ENCODE peak calls at places on chromosomes 4 and X, in four cellular contexts. One of them, this sample, is unnamed.
A peak's percentile ranks its signal among the peaks of the same experiment; 100 is the strongest.

GRCh38 chr4:187128226-187128625 is 404.6 kb upstream of the FAT1 start:
- DNase-seq in astrocyte of the spinal cord: peak; percentile 74
- DNase-seq in PC-9: no peak
- DNase-seq in upper lobe of right lung: no peak
- DNase-seq in this sample: peak; percentile 76

GRCh38 chr4:48467891-48468290 is 15.3 kb upstream of the SLC10A4 start:
- DNase-seq in PC-9: no peak
- DNase-seq in upper lobe of right lung: no peak
- DNase-seq in astrocyte of the spinal cord: no peak
- DNase-seq in this sample: no peak

GRCh38 chr4:181821039-181822004 is 421.9 kb upstream of the TENM3 start:
- DNase-seq in upper lobe of right lung: no peak
- DNase-seq in astrocyte of the spinal cord: peak; percentile 68
- DNase-seq in PC-9: no peak
- DNase-seq in this sample: peak; percentile 27

GRCh38 chrX:15913161-15913560 is 58.5 kb upstream of the AP1S2 start:
- DNase-seq in upper lobe of right lung: no peak
- DNase-seq in PC-9: no peak
- DNase-seq in astrocyte of the spinal cord: no peak
- DNase-seq in this sample: no peak

GRCh38 chr4:6562931-6563901 is 11.8 kb upstream of the MAN2B2 start:
- DNase-seq in upper lobe of right lung: no peak
- DNase-seq in PC-9: peak; percentile 43
- DNase-seq in astrocyte of the spinal cord: peak; percentile 11
- DNase-seq in this sample: peak; percentile 19

GRCh38 chrX:51798701-51799100 is 55.5 kb downstream of the GSPT2 start:
- DNase-seq in astrocyte of the spinal cord: no peak
- DNase-seq in PC-9: no peak
- DNase-seq in upper lobe of right lung: no peak
- DNase-seq in this sample: no peak

GRCh38 chr4:109837014-109837413 is 9.2 kb downstream of the RRH start:
- DNase-seq in upper lobe of right lung: no peak
- DNase-seq in astrocyte of the spinal cord: no peak
- DNase-seq in PC-9: no peak
- DNase-seq in this sample: no peak

GRCh38 chr4:102826105-102826889 is 1.1 kb downstream of the UBE2D3 start:
- DNase-seq in upper lobe of right lung: no peak
- DNase-seq in astrocyte of the spinal cord: no peak
- DNase-seq in PC-9: no peak
- DNase-seq in this sample: no peak

GRCh38 chrX:86047174-86047991 is at the start of gene CHM:
- DNase-seq in PC-9: peak; percentile 45
- DNase-seq in upper lobe of right lung: peak; percentile 64
- DNase-seq in astrocyte of the spinal cord: peak; percentile 89
- DNase-seq in this sample: peak; percentile 72

GRCh38 chr4:45477311-45477733 is 646.5 kb downstream of the GABRG1 start:
- DNase-seq in upper lobe of right lung: no peak
- DNase-seq in astrocyte of the spinal cord: no peak
- DNase-seq in PC-9: no peak
- DNase-seq in this sample: no peak

GRCh38 chrX:72107841-72108590 is 23.7 kb downstream of the RTL5 start:
- DNase-seq in upper lobe of right lung: no peak
- DNase-seq in PC-9: no peak
- DNase-seq in astrocyte of the spinal cord: no peak
- DNase-seq in this sample: no peak

GRCh38 chr4:97479388-97479787 is 663.9 kb downstream of the STPG2 start:
- DNase-seq in PC-9: no peak
- DNase-seq in astrocyte of the spinal cord: no peak
- DNase-seq in upper lobe of right lung: no peak
- DNase-seq in this sample: no peak

GRCh38 chrX:120302434-120302833 is 8.8 kb downstream of the TMEM255A start:
- DNase-seq in astrocyte of the spinal cord: no peak
- DNase-seq in upper lobe of right lung: peak; percentile 74
- DNase-seq in PC-9: no peak
- DNase-seq in this sample: no peak

GRCh38 chrX:153644356-153645125 is 2.5 kb upstream of the DUSP9 start:
- DNase-seq in astrocyte of the spinal cord: no peak
- DNase-seq in upper lobe of right lung: peak; percentile 38
- DNase-seq in PC-9: no peak
- DNase-seq in this sample: no peak
- TF ChIP-seq CTCF in astrocyte of the spinal cord: no peak
- TF ChIP-seq CTCF in upper lobe of right lung: no peak
- TF ChIP-seq CTCF in PC-9: no peak
- TF ChIP-seq CTCF in this sample: no peak

GRCh38 chrX:39828971-39829370 is 268.8 kb downstream of the BCOR start:
- DNase-seq in upper lobe of right lung: no peak
- DNase-seq in PC-9: no peak
- DNase-seq in astrocyte of the spinal cord: no peak
- DNase-seq in this sample: no peak
- TF ChIP-seq CTCF in upper lobe of right lung: no peak
- TF ChIP-seq CTCF in PC-9: no peak
- TF ChIP-seq CTCF in astrocyte of the spinal cord: no peak
- TF ChIP-seq CTCF in this sample: no peak

DNA sequence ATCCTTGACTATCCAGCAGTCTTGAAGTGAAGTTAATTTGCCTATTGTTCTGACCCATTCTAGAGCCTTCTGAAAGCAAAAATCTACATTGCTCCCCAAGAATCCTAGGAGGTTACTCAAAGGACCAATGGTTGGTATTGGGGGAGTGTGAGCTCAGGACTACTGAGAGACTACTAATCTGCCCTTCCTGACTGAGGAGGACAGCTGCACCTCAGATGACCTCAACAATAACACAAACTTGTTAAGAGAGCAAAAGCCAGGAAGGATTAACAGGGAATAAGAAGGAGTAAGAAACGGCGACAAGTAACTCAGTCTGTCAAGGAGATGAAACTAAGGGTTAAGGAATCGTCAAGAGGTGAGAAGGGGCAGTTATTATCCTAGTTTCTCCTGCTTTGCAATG is 43.4 kb downstream of the IDS start:
- DNase-seq in PC-9: no peak
- DNase-seq in upper lobe of right lung: no peak
- DNase-seq in astrocyte of the spinal cord: no peak
- DNase-seq in this sample: no peak
- TF ChIP-seq CTCF in PC-9: no peak
- TF ChIP-seq CTCF in upper lobe of right lung: no peak
- TF ChIP-seq CTCF in astrocyte of the spinal cord: no peak
- TF ChIP-seq CTCF in this sample: no peak

GRCh38 chr4:147809171-147809570 is 77.3 kb downstream of the ARHGAP10 start:
- DNase-seq in upper lobe of right lung: no peak
- DNase-seq in PC-9: no peak
- DNase-seq in astrocyte of the spinal cord: no peak
- DNase-seq in this sample: no peak
- TF ChIP-seq CTCF in upper lobe of right lung: no peak
- TF ChIP-seq CTCF in PC-9: no peak
- TF ChIP-seq CTCF in astrocyte of the spinal cord: no peak
- TF ChIP-seq CTCF in this sample: no peak

DNA sequence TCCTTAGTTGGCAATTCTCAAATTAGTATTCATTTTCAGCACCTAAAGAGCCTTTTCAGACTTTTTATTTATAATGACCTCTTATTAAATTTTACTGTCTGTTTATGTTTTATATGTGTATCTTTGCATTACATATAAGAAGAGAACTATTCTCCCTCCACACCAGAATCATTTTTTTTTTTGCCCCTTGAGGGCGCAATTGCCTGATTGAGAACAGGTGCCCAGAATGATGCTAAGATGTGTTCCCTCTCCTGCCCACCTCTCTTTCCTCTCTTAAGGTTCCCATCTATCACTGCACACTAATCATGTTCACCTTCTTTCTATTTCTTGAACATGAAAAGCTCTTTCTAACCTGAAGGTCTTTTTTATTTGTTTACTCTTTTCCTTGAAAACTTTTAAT is 44.2 kb upstream of the ADAM29 start:
- DNase-seq in upper lobe of right lung: no peak
- DNase-seq in astrocyte of the spinal cord: peak; percentile 20
- DNase-seq in PC-9: peak; percentile 31
- DNase-seq in this sample: no peak
- TF ChIP-seq CTCF in upper lobe of right lung: no peak
- TF ChIP-seq CTCF in astrocyte of the spinal cord: peak; percentile 27
- TF ChIP-seq CTCF in PC-9: peak; percentile 60
- TF ChIP-seq CTCF in this sample: no peak

GRCh38 chr4:167023359-167023925 is 210.9 kb downstream of the SPOCK3 start:
- DNase-seq in PC-9: no peak
- DNase-seq in upper lobe of right lung: no peak
- DNase-seq in astrocyte of the spinal cord: no peak
- DNase-seq in this sample: no peak

GRCh38 chr4:167014944-167015343 is 219.3 kb downstream of the SPOCK3 start:
- DNase-seq in upper lobe of right lung: no peak
- DNase-seq in PC-9: no peak
- DNase-seq in astrocyte of the spinal cord: no peak
- DNase-seq in this sample: no peak

GRCh38 chr4:167025651-167026050 is 208.6 kb downstream of the SPOCK3 start:
- DNase-seq in PC-9: no peak
- DNase-seq in upper lobe of right lung: no peak
- DNase-seq in astrocyte of the spinal cord: no peak
- DNase-seq in this sample: no peak

GRCh38 chr4:167021545-167022155 is 212.6 kb downstream of the SPOCK3 start:
- DNase-seq in PC-9: peak; percentile 61
- DNase-seq in astrocyte of the spinal cord: peak; percentile 78
- DNase-seq in upper lobe of right lung: peak; percentile 76
- DNase-seq in this sample: peak; percentile 47

DNA sequence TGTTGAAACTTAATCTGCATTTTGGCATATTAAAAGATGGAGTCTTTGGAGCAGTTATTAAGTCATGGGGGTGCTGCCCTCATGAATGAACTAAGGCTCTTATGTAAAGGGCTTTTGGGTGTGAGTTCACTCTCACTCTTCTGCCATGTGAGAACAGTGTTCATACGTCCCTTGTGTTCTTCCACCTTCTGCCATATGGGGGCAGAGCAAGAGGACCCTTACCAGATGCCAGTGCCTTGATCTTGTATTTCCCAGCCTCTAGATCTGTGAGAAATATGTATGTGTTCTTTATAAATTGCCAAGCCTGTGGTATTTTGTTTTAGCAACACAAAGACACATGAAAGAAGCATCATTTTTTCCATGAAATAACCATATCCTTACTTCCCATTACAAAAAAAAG is 213.9 kb downstream of the SPOCK3 start:
- DNase-seq in astrocyte of the spinal cord: no peak
- DNase-seq in PC-9: no peak
- DNase-seq in upper lobe of right lung: no peak
- DNase-seq in this sample: no peak
- TF ChIP-seq CTCF in astrocyte of the spinal cord: peak; percentile 44
- TF ChIP-seq CTCF in PC-9: no peak
- TF ChIP-seq CTCF in upper lobe of right lung: no peak
- TF ChIP-seq CTCF in this sample: no peak

GRCh38 chrX:155028192-155028591 is 1.5 kb downstream of the FUNDC2 start:
- DNase-seq in PC-9: no peak
- DNase-seq in astrocyte of the spinal cord: no peak
- DNase-seq in upper lobe of right lung: no peak
- DNase-seq in this sample: no peak
- TF ChIP-seq CTCF in PC-9: no peak
- TF ChIP-seq CTCF in astrocyte of the spinal cord: no peak
- TF ChIP-seq CTCF in upper lobe of right lung: no peak
- TF ChIP-seq CTCF in this sample: no peak

DNA sequence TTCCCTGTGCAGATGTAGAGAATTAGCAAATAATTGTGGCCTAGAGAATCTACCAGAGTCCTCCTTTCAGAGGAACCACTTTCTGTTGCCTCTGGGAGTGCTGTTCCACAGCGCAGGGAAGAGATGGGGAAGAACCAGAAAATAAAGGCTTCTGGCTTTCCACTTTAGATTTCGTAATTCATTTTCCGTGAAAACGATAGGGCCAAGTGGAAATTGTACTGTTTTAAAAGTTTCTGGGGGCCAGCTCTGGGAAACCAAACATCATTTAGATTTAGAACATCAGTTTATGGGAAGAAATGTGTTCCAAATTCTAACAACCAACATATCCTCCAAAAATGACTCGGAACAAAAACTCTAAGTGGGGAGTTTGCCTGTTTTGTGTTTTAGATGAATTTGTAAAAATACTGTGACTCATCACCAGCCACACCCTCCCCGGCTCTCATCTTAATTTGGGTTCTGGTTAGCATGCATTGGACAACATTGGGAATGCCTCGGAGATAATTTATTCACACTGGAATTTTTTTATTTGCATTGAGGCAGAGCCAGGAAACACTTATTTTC is 65.2 kb upstream of the LNX1 start:
- DNase-seq in upper lobe of right lung: no peak
- DNase-seq in PC-9: no peak
- DNase-seq in astrocyte of the spinal cord: peak; percentile 14
- DNase-seq in this sample: peak; percentile 85
- TF ChIP-seq CTCF in upper lobe of right lung: peak; percentile 49
- TF ChIP-seq CTCF in PC-9: no peak
- TF ChIP-seq CTCF in astrocyte of the spinal cord: peak; percentile 64
- TF ChIP-seq CTCF in this sample: peak; percentile 93

DNA sequence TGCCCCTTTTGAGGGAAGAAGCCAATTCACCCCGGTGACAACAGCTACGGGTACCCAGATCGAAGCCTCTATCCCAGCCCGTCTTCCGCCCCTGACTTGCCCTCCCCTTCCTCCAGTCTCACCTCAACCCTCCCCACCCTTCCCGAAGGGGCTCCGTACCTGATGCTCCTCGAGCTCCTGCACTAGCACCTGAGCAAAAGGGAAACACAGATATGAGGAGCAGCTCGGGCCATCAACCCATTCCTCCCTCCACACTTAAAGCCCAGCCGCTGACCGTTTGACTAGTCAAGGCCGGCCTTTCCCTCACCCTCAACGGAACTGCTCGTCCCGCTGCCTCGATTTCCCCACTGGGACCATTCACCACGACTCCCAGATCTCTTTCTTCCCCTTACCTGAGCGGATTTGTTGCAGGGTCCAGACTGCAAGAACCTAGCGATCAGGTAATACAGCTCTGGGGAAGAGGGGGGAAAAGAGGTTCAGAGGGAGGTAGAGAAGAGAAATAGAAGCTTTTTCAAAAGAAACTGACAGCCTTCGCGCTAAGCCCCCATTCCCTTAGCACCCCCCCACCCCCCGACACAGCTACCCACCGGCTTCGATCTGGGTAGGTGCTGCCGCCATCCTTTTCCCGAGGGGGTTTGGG is 703 bp downstream of the BRWD3 start:
- DNase-seq in PC-9: peak; percentile 24
- DNase-seq in astrocyte of the spinal cord: peak; percentile 7
- DNase-seq in upper lobe of right lung: peak; percentile 62
- DNase-seq in this sample: peak; percentile 2
- TF ChIP-seq CTCF in PC-9: no peak
- TF ChIP-seq CTCF in astrocyte of the spinal cord: no peak
- TF ChIP-seq CTCF in upper lobe of right lung: no peak
- TF ChIP-seq CTCF in this sample: no peak

DNA sequence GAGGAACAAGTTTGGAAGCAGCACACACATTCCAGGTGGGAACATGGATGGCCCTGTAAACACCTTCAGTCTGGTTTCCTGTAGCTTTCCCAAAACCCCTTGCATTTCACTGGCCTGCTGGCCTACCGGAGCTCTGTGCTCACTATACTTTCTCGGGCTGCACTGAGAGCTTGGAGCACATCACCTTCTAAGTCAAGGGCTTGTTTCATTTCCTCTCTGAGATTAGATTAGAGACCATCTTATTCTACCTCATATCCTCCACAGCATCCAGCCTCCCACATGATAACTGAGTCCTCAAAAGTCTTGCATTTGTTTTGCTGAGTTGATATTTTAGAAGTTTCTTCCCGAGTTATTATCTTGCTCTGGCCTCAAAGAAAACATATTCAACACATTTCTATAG is 147.7 kb downstream of the RASL11B start:
- DNase-seq in astrocyte of the spinal cord: no peak
- DNase-seq in PC-9: no peak
- DNase-seq in upper lobe of right lung: no peak
- DNase-seq in this sample: no peak
- TF ChIP-seq CTCF in astrocyte of the spinal cord: no peak
- TF ChIP-seq CTCF in PC-9: no peak
- TF ChIP-seq CTCF in upper lobe of right lung: no peak
- TF ChIP-seq CTCF in this sample: no peak

This sample was measured in AG10803.